ENCODE peak calls at places on chromosomes 6 and 20, in six cellular contexts. T is GM12878, I is H1, V is GM12891, P is HepG2, X is K562. E is an unnamed sample.

GRCh38 chr6:3857822-3858221 is 8.6 kb downstream of the FAM50B start:
- DNase-seq in T (no peak), I (peak), V (no peak), P (no peak), X (no peak), E (no peak)

GRCh38 chr20:50520222-50520877 is 10.2 kb downstream of the PTPN1 start:
- DNase-seq in T (no peak), I (no peak), V (no peak), P (no peak), X (no peak), E (no peak)

GRCh38 chr6:121932071-121933009 is 467.1 kb upstream of the HSF2 start:
- DNase-seq in T (no peak), I (peak), V (no peak), P (peak), X (no peak), E (no peak)

GRCh38 chr20:757509-757908 is 10.8 kb downstream of the SLC52A3 start:
- DNase-seq in T (no peak), I (no peak), V (no peak), P (no peak), X (no peak), E (no peak)

GRCh38 chr20:38842558-38842981 is 37.1 kb downstream of the PPP1R16B start:
- DNase-seq in T (peak), I (no peak), V (peak), P (no peak), X (no peak), E (peak)

GRCh38 chr20:638579-638978 is 14.4 kb downstream of the SRXN1 start:
- DNase-seq in T (no peak), I (no peak), V (no peak), P (no peak), X (no peak), E (no peak)

GRCh38 chr6:137866200-137866913 is 702 bp upstream of the TNFAIP3 start:
- DNase-seq in T (no peak), I (peak), V (peak), P (no peak), X (peak), E (no peak)

GRCh38 chr20:9978395-9979004 is 56.3 kb upstream of the ANKEF1 start:
- DNase-seq in T (peak), I (no peak), V (peak), P (peak), X (no peak), E (no peak)

GRCh38 chr20:64005394-64005793 is 24.5 kb downstream of the PRPF6 start:
- DNase-seq in T (no peak), I (no peak), V (no peak), P (no peak), X (no peak), E (no peak)

GRCh38 chr6:82889117-82889516 is 176.5 kb downstream of the UBE3D start:
- DNase-seq in T (no peak), I (no peak), V (no peak), P (no peak), X (no peak), E (no peak)

GRCh38 chr20:3740600-3741301 is 8.3 kb downstream of the HSPA12B start:
- DNase-seq in T (no peak), I (no peak), V (no peak), P (no peak), X (no peak), E (no peak)

GRCh38 chr6:110325197-110325596 is 33.0 kb downstream of the METTL24 start:
- DNase-seq in T (no peak), I (no peak), V (no peak), P (peak), X (no peak), E (no peak)

GRCh38 chr6:39347906-39348585 is 25.5 kb upstream of the KCNK16 start:
- DNase-seq in T (no peak), I (peak), V (peak), P (peak), X (peak), E (peak)

GRCh38 chr6:38499697-38500096 is 140.0 kb downstream of the BTBD9 start:
- DNase-seq in T (no peak), I (no peak), V (no peak), P (no peak), X (no peak), E (no peak)

GRCh38 chr6:108068618-108069017 is 5.9 kb downstream of the OSTM1 start:
- DNase-seq in T (peak), I (no peak), V (no peak), P (no peak), X (no peak), E (no peak)

GRCh38 chr6:5261545-5262109 is 314 bp downstream of the FARS2 start:
- DNase-seq in T (no peak), I (no peak), V (no peak), P (no peak), X (no peak), E (no peak)

GRCh38 chr6:147970970-147971369 is 371.7 kb upstream of the SASH1 start:
- DNase-seq in T (no peak), I (no peak), V (no peak), P (peak), X (no peak), E (no peak)

GRCh38 chr6:143233563-143234285 is 173.0 kb downstream of the AIG1 start:
- DNase-seq in T (no peak), I (peak), V (no peak), P (no peak), X (no peak), E (no peak)

GRCh38 chr20:37850724-37851123 is 52.2 kb upstream of the VSTM2L start:
- DNase-seq in T (no peak), I (no peak), V (no peak), P (no peak), X (peak), E (no peak)

GRCh38 chr6:109102762-109103161 is 7.5 kb downstream of the CEP57L1 start:
- DNase-seq in T (no peak), I (no peak), V (no peak), P (no peak), X (peak), E (no peak)

GRCh38 chr6:109103942-109104341 is 8.6 kb downstream of the CEP57L1 start:
- DNase-seq in T (no peak), I (no peak), V (no peak), P (no peak), X (no peak), E (no peak)

GRCh38 chr6:109104512-109104911 is 9.2 kb downstream of the CEP57L1 start:
- DNase-seq in T (no peak), I (no peak), V (no peak), P (no peak), X (no peak), E (no peak)

DNA sequence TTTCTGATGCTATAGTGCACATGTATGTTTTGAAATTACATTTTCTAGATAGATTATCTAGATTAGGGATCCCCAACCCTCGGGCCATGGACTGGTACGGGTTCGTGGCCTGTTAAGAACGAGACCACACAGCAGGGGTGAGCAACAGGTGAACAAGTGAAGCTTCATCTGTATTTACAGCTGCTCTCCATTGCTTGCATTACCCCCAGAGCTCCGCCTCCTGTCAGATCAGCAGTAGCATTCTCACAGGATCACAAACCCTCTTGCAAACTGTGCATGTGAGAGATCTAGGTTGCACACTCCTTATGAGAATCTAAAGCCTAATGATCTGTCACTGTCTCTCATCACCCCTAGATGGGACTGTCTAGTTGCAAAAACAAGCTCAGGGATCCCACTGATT is 10.4 kb downstream of the CEP57L1 start:
- DNase-seq in T (no peak), I (no peak), V (no peak), P (no peak), X (no peak), E (no peak)
- TF ChIP-seq POLR2A in T (no peak), I (no peak), V (no peak), P (no peak), X (no peak), E (no peak)

DNA sequence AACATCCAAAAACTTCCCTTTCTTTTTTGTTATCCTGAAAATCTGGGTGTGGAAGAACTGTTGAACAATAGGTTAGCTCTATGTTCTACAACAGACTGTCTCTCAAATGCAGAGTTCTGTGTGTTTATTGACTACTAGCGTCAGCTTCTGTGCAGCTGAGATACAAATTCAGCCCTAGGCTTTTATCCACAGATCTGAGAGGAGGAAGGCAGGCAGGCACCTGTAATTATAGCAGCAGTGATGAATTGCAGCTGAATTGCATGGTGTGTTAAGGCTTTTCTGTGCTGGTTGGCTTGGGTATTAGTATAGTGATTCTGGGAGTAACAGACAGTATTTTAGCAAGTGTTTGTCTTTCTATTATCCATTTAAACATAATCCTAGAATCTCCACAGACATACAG is 24.4 kb downstream of the GRIK2 start:
- DNase-seq in T (no peak), I (no peak), V (no peak), P (no peak), X (no peak), E (no peak)
- TF ChIP-seq POLR2AphosphoS5 in T (no peak), I (no peak), V (no peak), P (no peak), X (no peak), E (no peak)

GRCh38 chr6:13493147-13493546 is 5.7 kb upstream of the GFOD1 start:
- DNase-seq in T (no peak), I (no peak), V (no peak), P (no peak), X (no peak), E (no peak)

GRCh38 chr6:13492357-13492756 is 5.0 kb upstream of the GFOD1 start:
- DNase-seq in T (no peak), I (no peak), V (no peak), P (no peak), X (no peak), E (no peak)

GRCh38 chr6:13490402-13490801 is 3.0 kb upstream of the GFOD1 start:
- DNase-seq in T (no peak), I (no peak), V (no peak), P (no peak), X (no peak), E (no peak)

GRCh38 chr6:13494137-13494536 is 6.7 kb upstream of the GFOD1 start:
- DNase-seq in T (no peak), I (no peak), V (no peak), P (no peak), X (no peak), E (no peak)

DNA sequence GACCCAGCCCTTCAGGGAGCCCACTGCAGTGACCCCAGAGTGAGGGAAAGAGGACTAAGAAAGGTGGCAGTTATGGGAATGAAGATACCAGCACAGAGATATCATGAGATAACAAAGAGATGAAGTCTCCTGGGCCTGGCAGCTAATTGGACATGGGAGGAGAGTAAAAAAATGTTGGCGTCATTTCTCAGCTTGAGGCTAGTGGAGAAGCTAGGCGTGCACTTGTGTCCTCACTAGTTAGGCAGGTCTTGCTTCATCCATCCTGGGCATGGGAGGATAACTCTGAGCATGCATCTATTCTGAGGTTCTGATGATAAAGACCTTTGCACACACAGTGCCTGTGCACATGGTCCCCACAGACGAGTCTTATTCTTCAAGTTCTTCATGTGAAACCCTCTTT is 4.1 kb upstream of the GFOD1 start:
- DNase-seq in T (no peak), I (no peak), V (no peak), P (no peak), X (no peak), E (no peak)
- TF ChIP-seq TAF1 in T (no peak), I (no peak), V (no peak), P (no peak), X (no peak), E (no peak)

GRCh38 chr6:11229267-11230043 is 3.0 kb downstream of the NEDD9 start:
- DNase-seq in T (no peak), I (peak), V (no peak), P (no peak), X (no peak), E (no peak)
- TF ChIP-seq POLR2A in T (no peak), I (no peak), V (no peak), P (no peak), X (no peak), E (no peak)

GRCh38 chr20:40686434-40686882 is 2.6 kb downstream of the MAFB start:
- DNase-seq in T (no peak), I (peak), V (no peak), P (no peak), X (no peak), E (no peak)
- TF ChIP-seq POLR2AphosphoS5 in T (no peak), I (no peak), V (no peak), P (no peak), X (no peak), E (no peak)

DNA sequence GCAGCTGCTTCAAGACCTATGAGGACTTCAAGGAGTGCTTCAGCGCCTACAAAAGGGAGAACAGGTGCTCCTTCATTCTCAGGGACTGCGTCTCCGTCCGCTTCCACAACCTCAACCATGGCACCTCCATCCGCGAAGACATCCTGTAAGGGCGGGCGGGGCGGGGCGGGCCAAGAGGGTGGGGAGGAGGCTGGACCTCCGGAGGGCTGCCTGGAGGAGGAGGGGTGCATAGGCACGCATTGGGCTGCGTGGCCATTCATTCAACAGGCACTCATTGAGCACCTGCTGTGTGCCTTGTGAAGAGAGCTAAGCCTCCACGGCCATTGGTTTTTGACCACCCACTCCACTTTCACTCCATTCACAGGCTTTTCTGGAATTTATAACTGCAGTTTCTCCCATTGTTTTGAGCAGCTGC is 429 bp downstream of the ZSWIM3 start:
- DNase-seq in T (peak), I (no peak), V (peak), P (no peak), X (peak), E (peak)
- TF ChIP-seq TAF1 in T (no peak), I (no peak), V (no peak), P (no peak), X (no peak), E (no peak)

DNA sequence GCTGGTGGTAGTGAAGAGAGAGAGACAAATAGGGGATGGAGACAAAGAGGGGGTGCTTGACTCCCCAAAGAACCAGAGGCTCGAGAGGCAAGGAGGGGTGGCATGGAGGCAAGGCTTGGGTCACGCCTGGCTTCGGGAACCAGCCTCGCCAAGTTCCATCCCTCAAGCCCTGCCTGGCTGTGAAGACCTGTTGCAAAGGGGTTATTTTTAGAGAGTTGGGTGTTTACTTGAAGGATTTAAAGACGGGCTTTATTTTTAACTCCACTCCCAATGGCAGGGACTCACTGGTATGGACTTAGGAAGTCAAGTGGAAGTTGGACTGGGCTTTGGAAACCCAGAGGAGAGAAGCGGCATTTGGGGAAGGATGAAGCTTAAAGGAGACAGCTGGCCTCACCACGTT is 43.1 kb downstream of the JPH2 start:
- DNase-seq in T (no peak), I (no peak), V (no peak), P (no peak), X (no peak), E (no peak)
- TF ChIP-seq POLR2A in T (no peak), I (no peak), V (no peak), P (no peak), X (no peak), E (no peak)